ENCODE peak calls at places on chromosomes 13 and 19, in ten cellular contexts. X, W, L, K, O, D, Q, Z, F and A are unnamed samples.

GRCh38 chr13:44293908-44294735 is 79.5 kb upstream of the SERP2 start:
- DNase-seq in X (no peak), D (no peak), L (no peak), F (no peak), O (no peak), K (no peak), Q (no peak), Z (no peak), W (no peak), A (no peak)

GRCh38 chr13:87671824-87672603 is 843 bp downstream of the SLITRK5 start:
- DNase-seq in Q (peak), O (no peak), D (peak), W (no peak), F (no peak), L (no peak), K (peak), Z (no peak), X (no peak), A (no peak)

GRCh38 chr13:57932071-57932470 is 300.5 kb downstream of the PCDH17 start:
- DNase-seq in F (no peak), Q (no peak), O (no peak), Z (no peak), D (no peak), K (no peak), L (no peak), X (no peak), W (no peak), A (no peak)

GRCh38 chr19:5120833-5121232 is 151.9 kb downstream of the KDM4B start:
- DNase-seq in F (no peak), D (no peak), L (no peak), O (no peak), W (no peak), K (no peak), Z (no peak), Q (no peak), X (no peak), A (no peak)

GRCh38 chr13:103386341-103386740 is 320.1 kb upstream of the SLC10A2 start:
- DNase-seq in Z (peak), O (no peak), L (no peak), F (peak), X (peak), K (no peak), W (peak), Q (no peak), D (peak), A (no peak)

GRCh38 chr13:51585234-51585672 is 991 bp downstream of the WDFY2 start:
- DNase-seq in Q (no peak), X (peak), L (no peak), W (peak), F (no peak), K (no peak), D (no peak), O (no peak), Z (no peak), A (no peak)

GRCh38 chr13:113874177-113874576 is 10.3 kb upstream of the GAS6 start:
- DNase-seq in L (no peak), D (no peak), Q (no peak), Z (no peak), O (no peak), W (no peak), K (no peak), F (no peak), X (no peak), A (no peak)

GRCh38 chr19:16588089-16588823 is 16.0 kb upstream of the SLC35E1 start:
- DNase-seq in X (peak), Q (no peak), O (no peak), L (no peak), W (no peak), D (peak), K (no peak), Z (no peak), F (no peak), A (no peak)

GRCh38 chr19:13298565-13299481 is 148.6 kb downstream of the IER2 start:
- DNase-seq in Q (no peak), D (no peak), O (no peak), Z (no peak), K (no peak), L (no peak), X (no peak), W (no peak), F (no peak), A (no peak)

GRCh38 chr19:50320051-50320450 is 9.1 kb downstream of the KCNC3 start:
- DNase-seq in Q (no peak), Z (no peak), K (no peak), F (no peak), D (no peak), L (no peak), X (no peak), W (no peak), O (no peak), A (no peak)

GRCh38 chr13:54633461-54633860 is 1604.8 kb downstream of the OLFM4 start:
- DNase-seq in Q (no peak), X (no peak), K (no peak), O (no peak), W (no peak), D (no peak), L (no peak), Z (no peak), F (no peak), A (no peak)

GRCh38 chr19:39237200-39238184 is 7.3 kb downstream of the IFNL3 start:
- DNase-seq in K (no peak), F (no peak), O (no peak), L (no peak), W (no peak), Q (no peak), Z (peak), D (no peak), X (peak), A (no peak)

GRCh38 chr19:47729799-47730520 is 15.4 kb upstream of the NOP53 start:
- DNase-seq in X (peak), W (no peak), L (no peak), D (peak), K (peak), Z (peak), Q (peak), O (peak), F (peak), A (no peak)

GRCh38 chr13:100491164-100491847 is 97.3 kb downstream of the GGACT start:
- DNase-seq in K (no peak), O (no peak), F (peak), Z (no peak), Q (no peak), D (peak), L (no peak), X (no peak), W (peak), A (no peak)

GRCh38 chr19:13097331-13098258 is 5.1 kb downstream of the LYL1 start:
- DNase-seq in Z (no peak), D (no peak), K (peak), F (peak), L (no peak), X (no peak), O (no peak), Q (no peak), W (no peak), A (no peak)

GRCh38 chr19:35241417-35241816 is 7.4 kb upstream of the LSR start:
- DNase-seq in L (no peak), Z (no peak), W (no peak), F (no peak), K (no peak), Q (no peak), X (no peak), D (no peak), O (no peak), A (no peak)

GRCh38 chr13:97454699-97455098 is 20.7 kb downstream of the RAP2A start:
- DNase-seq in Q (no peak), K (no peak), D (no peak), L (no peak), F (no peak), X (no peak), Z (no peak), W (no peak), O (no peak), A (no peak)

GRCh38 chr19:7509625-7510024 is 6.3 kb upstream of the ZNF358 start:
- DNase-seq in Q (no peak), F (no peak), L (no peak), O (no peak), X (peak), K (no peak), D (no peak), W (no peak), Z (no peak), A (no peak)

GRCh38 chr19:37361994-37362393 is 8.9 kb upstream of the ZNF527 start:
- DNase-seq in X (no peak), O (no peak), K (no peak), Q (no peak), W (peak), Z (no peak), F (no peak), D (no peak), L (no peak), A (no peak)

DNA sequence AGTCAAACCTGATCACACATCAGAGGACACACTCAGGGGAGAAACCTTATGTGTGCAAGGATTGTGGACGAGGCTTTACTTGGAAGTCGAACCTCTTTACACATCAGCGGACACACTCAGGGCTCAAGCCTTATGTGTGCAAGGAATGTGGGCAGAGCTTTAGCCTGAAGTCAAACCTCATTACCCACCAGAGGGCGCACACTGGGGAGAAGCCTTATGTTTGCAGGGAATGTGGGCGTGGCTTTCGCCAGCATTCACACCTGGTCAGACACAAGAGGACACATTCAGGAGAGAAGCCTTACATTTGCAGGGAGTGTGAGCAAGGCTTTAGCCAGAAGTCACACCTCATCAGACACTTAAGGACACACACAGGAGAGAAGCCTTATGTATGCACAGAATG is 8.2 kb upstream of the ZNF527 start:
- DNase-seq in L (no peak), Q (peak), O (no peak), Z (no peak), D (no peak), F (no peak), K (no peak), X (peak), W (no peak), A (no peak)
- TF ChIP-seq CTCF in L (no peak), Q (peak), O (peak), Z (no peak), D (no peak), F (no peak), K (no peak), X (peak), W (peak), A (no peak)

GRCh38 chr19:42693760-42694350 is 46.4 kb downstream of the PSG3 start:
- DNase-seq in Z (peak), L (no peak), Q (peak), D (no peak), X (no peak), K (peak), O (no peak), F (no peak), W (peak), A (no peak)
- TF ChIP-seq CTCF in Z (peak), L (peak), Q (peak), D (peak), X (peak), K (no peak), O (no peak), F (peak), W (peak), A (peak)

GRCh38 chr13:27448308-27448707 is 2.1 kb downstream of the MTIF3 start:
- DNase-seq in D (no peak), Z (no peak), X (no peak), Q (no peak), K (no peak), W (no peak), O (no peak), F (no peak), L (no peak), A (no peak)

GRCh38 chr13:27446986-27447583 is 3.3 kb downstream of the MTIF3 start:
- DNase-seq in Q (no peak), F (no peak), D (no peak), L (no peak), X (no peak), W (no peak), Z (no peak), K (no peak), O (no peak), A (no peak)

GRCh38 chr13:27449081-27449603 is 1.2 kb downstream of the MTIF3 start:
- DNase-seq in L (no peak), Z (no peak), D (no peak), K (no peak), X (no peak), O (no peak), Q (no peak), W (no peak), F (no peak), A (no peak)

GRCh38 chr13:27450921-27451461 is 627 bp upstream of the MTIF3 start:
- DNase-seq in K (peak), O (peak), Q (peak), L (no peak), F (peak), Z (peak), W (peak), D (peak), X (peak), A (no peak)

GRCh38 chr13:27449936-27450828 is at the start of gene MTIF3:
- DNase-seq in Q (peak), W (peak), D (peak), F (peak), L (peak), X (peak), O (peak), Z (peak), K (peak), A (peak)
- TF ChIP-seq CTCF in Q (no peak), W (no peak), D (no peak), F (no peak), L (peak), X (no peak), O (no peak), Z (no peak), K (no peak), A (no peak)

GRCh38 chr19:4061683-4062575 is 4.8 kb downstream of the ZBTB7A start:
- DNase-seq in K (no peak), L (no peak), F (peak), X (no peak), Q (no peak), O (no peak), Z (no peak), W (no peak), D (no peak), A (no peak)

GRCh38 chr19:4064551-4065260 is 2.0 kb downstream of the ZBTB7A start:
- DNase-seq in L (no peak), X (peak), O (no peak), Z (no peak), D (no peak), K (peak), Q (peak), W (no peak), F (peak), A (no peak)

GRCh38 chr19:4062576-4063368 is 3.9 kb downstream of the ZBTB7A start:
- DNase-seq in Z (no peak), W (no peak), K (no peak), Q (no peak), F (no peak), D (no peak), L (no peak), O (no peak), X (no peak), A (no peak)

GRCh38 chr19:4064073-4064550 is 2.6 kb downstream of the ZBTB7A start:
- DNase-seq in X (peak), Q (no peak), L (no peak), D (no peak), W (peak), Z (no peak), O (no peak), F (no peak), K (no peak), A (no peak)

DNA sequence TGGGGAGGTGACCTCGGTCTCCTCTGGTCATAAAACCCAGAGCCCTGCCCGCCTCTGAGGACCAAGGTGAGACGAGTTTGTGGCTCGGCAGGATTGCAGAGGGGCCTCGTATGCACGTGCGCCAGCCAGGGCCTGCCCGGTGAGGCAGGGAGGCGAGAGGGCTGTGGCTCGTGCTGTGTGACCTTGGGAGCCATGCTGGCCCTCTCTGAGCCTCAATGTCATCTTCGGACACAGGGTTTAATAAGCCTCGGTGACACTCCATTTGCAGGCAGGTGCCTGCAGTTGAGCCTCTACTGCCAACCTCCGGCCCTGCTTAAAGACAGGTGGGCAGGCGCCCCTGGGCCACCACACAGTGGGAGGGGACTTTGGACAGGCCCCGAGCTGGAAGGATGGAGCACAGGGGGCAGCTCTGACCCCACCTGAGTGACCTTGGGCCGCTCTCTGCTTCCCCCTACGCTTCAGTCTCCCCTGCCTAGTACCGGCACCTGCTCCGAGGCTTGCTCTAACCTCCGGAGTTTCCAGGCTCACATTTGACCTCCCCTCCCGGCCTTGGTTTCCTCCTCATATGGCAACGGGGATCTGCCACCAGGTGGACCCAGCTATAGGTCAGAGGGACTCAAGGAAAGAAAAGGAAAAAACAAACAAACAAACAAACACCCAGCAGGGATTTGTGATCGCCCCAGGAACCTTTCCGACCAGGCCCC is 3.2 kb downstream of the ZBTB7A start:
- DNase-seq in W (no peak), Q (no peak), L (no peak), O (no peak), Z (no peak), F (no peak), X (no peak), D (peak), K (no peak), A (no peak)
- TF ChIP-seq CTCF in W (peak), Q (no peak), L (peak), O (peak), Z (no peak), F (no peak), X (peak), D (no peak), K (no peak), A (no peak)

DNA sequence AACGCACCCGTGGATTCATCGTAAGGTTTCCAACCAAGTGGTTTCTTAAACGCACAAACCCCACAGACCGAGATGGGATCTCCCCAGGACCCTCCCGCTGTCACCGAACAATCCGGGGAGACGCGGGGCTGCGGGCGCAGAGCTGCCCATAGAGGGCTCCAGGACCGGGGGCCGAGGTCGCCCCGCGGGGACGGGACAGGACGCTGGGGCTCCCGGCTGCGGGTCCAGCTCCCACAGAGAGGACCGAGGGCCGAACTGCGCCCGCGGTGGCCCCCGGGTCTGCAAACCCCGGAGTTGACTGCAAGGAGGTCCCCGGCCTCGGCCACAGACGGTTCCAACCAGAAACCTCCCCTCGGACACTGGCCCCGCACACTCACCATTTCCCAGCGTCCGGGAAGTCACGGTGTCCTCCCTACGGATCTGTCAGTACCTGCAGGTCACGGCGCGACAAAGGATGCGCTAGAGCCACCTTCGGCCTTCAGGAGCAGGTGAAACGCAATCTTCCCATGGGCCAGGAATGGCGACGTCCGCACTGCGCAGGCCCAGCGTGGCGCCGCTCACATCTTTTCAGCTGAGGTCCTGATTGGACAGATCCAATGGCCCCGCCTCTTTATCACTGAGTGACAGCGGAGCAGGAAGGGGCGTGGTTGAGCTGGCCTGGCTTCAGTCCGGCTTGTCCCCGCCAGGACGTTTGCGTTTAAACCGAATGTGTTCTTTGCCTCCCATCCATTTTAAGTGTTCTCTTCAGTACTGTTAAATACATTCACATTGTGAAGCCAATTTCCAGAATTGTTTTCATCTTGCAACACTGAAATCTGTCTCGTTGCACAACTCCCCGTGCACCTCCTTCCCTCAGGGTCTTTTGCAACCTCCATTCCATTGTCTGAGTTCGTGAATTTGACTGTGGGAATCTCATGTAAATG is at the start of gene ZNF14:
- DNase-seq in L (peak), Q (peak), K (peak), W (peak), F (peak), D (peak), X (peak), Z (peak), O (peak), A (peak)
- TF ChIP-seq CTCF in L (no peak), Q (peak), K (no peak), W (peak), F (peak), D (no peak), X (peak), Z (no peak), O (peak), A (no peak)

GRCh38 chr19:55384576-55385235 is 614 bp upstream of the TMEM238 start:
- DNase-seq in L (no peak), X (no peak), Q (no peak), O (no peak), K (no peak), F (no peak), W (no peak), D (peak), Z (no peak), A (no peak)
- TF ChIP-seq CTCF in L (no peak), X (no peak), Q (no peak), O (no peak), K (no peak), F (no peak), W (no peak), D (no peak), Z (no peak), A (no peak)

DNA sequence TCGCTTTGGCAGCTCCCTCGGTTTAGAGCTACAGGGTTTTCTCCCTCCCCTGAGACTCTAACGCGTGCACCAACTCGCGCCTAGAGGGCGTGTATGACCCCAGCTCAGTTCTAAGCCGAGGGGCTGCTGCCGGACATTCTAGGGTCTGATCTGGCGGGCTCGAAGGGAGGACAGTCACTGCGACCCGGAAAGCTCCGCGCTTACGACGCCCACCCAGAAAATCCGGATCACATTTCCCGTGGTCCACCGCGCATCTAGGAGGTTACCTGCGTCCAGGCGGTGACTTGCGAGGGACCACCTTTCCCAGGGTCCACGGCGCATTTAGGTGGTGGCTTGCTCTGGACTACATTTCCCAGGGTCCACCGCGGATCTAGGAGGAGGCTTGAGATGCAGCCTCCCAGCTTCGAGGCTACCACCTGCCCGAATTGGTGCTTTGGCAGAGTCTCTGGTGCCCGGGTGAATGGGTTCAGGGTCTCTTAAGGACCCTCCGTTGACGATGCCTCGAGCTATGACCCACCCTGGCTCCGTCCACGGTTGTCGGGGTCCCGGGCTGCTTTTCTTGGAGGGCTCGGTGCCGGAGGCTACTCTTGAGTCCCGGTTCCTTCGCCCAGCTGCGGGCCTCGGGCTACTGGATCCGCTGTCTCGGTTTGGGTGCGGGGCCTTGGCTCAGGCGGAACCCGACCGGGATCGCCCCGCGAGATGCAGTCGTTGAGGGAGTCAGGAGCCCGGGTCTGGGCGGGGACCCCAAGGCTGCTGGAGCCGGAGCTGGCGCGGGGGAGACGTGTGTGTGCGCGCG is 30.5 kb downstream of the ZNF146 start:
- DNase-seq in W (no peak), X (no peak), D (no peak), Z (no peak), K (peak), L (no peak), F (no peak), Q (peak), O (peak), A (no peak)
- TF ChIP-seq CTCF in W (no peak), X (no peak), D (no peak), Z (no peak), K (no peak), L (no peak), F (no peak), Q (no peak), O (peak), A (no peak)

GRCh38 chr13:109790951-109791605 is 4.7 kb upstream of the IRS2 start:
- DNase-seq in Q (peak), L (no peak), O (no peak), W (peak), F (no peak), Z (no peak), X (peak), K (no peak), D (peak), A (no peak)
- TF ChIP-seq CTCF in Q (peak), L (peak), O (peak), W (peak), F (no peak), Z (peak), X (peak), K (no peak), D (peak), A (peak)

GRCh38 chr19:10565028-10565566 is 713 bp downstream of the KRI1 start:
- DNase-seq in D (no peak), L (no peak), W (peak), Z (peak), X (peak), O (peak), K (peak), Q (peak), F (no peak), A (no peak)
- TF ChIP-seq CTCF in D (no peak), L (no peak), W (peak), Z (peak), X (peak), O (no peak), K (no peak), Q (peak), F (no peak), A (no peak)